ENCODE peak calls at places on chromosomes 5 and 9, in four cellular contexts. Z is naive thymus-derived CD4-positive, alpha-beta T cell; I is CD8-positive, alpha-beta memory T cell; B is IMR-90. Q is an unnamed sample.

GRCh38 chr5:96763012-96763411 is 44.7 kb downstream of the ERAP1 start:
- DNase-seq in Z (no peak), I (no peak), B (no peak), Q (no peak)

GRCh38 chr5:180340856-180341255 is 12.3 kb downstream of the GFPT2 start:
- DNase-seq in Z (no peak), I (no peak), B (peak; percentile 58), Q (no peak)

GRCh38 chr5:170986598-170986997 is 124.8 kb downstream of the RANBP17 start:
- DNase-seq in Z (no peak), I (no peak), B (peak; percentile 42), Q (peak; percentile 8)

GRCh38 chr9:107213080-107213479 is 70.0 kb upstream of the RAD23B start:
- DNase-seq in Z (no peak), I (no peak), B (no peak), Q (no peak)

GRCh38 chr5:79459626-79460025 is 54.3 kb downstream of the HOMER1 start:
- DNase-seq in Z (no peak), I (no peak), B (no peak), Q (no peak)

GRCh38 chr5:150078802-150079654 is 7.3 kb downstream of the CSF1R start:
- DNase-seq in Z (no peak), I (no peak), B (no peak), Q (no peak)

GRCh38 chr5:178118345-178118744 is 5.0 kb downstream of the N4BP3 start:
- DNase-seq in Z (no peak), I (no peak), B (no peak), Q (no peak)

GRCh38 chr5:112978836-112979235 is 2.2 kb downstream of the DCP2 start:
- DNase-seq in Z (no peak), I (no peak), B (no peak), Q (no peak)

GRCh38 chr9:92748233-92748497 is 16.5 kb downstream of the BICD2 start:
- DNase-seq in Z (no peak), I (no peak), B (no peak), Q (no peak)

GRCh38 chr5:168798065-168799023 is 219.2 kb upstream of the PANK3 start:
- DNase-seq in Z (no peak), I (no peak), B (no peak), Q (no peak)

GRCh38 chr5:178234753-178235599 is 2.4 kb upstream of the PHYKPL start:
- DNase-seq in Z (peak; percentile 71), I (peak; percentile 69), B (peak; percentile 41), Q (peak; percentile 75)

GRCh38 chr9:29691758-29692407 is 2118.6 kb upstream of the C9orf72 start:
- DNase-seq in Z (no peak), I (no peak), B (no peak), Q (peak; percentile 15)

GRCh38 chr5:139474815-139475791 is 4.3 kb downstream of the SMIM33 start:
- DNase-seq in Z (peak; percentile 48), I (no peak), B (peak; percentile 87), Q (peak; percentile 90)

GRCh38 chr9:79610019-79610760 is 38.4 kb downstream of the TLE4 start:
- DNase-seq in Z (no peak), I (no peak), B (peak; percentile 45), Q (no peak)

GRCh38 chr5:58648846-58649245 is 66.0 kb downstream of the RAB3C start:
- DNase-seq in Z (no peak), I (no peak), B (no peak), Q (no peak)

GRCh38 chr9:128419061-128419925 is 1.4 kb upstream of the CERCAM start:
- DNase-seq in Z (no peak), I (no peak), B (peak; percentile 30), Q (no peak)

GRCh38 chr5:134226441-134227192 is 744 bp upstream of the PPP2CA start:
- DNase-seq in Z (no peak), I (peak; percentile 78), B (peak; percentile 54), Q (no peak)

GRCh38 chr5:174327317-174327864 is 281.9 kb downstream of the NSG2 start:
- DNase-seq in Z (peak; percentile 5), I (no peak), B (peak; percentile 69), Q (peak; percentile 44)

GRCh38 chr5:82859439-82860140 is 217.6 kb downstream of the TMEM167A start:
- DNase-seq in Z (no peak), I (no peak), B (no peak), Q (no peak)

GRCh38 chr9:94945191-94946144 is 219.0 kb downstream of the AOPEP start:
- DNase-seq in Z (no peak), I (no peak), B (peak; percentile 96), Q (no peak)
- H3K4me3 ChIP-seq in Z (no peak overlapping the region), I (no peak overlapping the region), B (no peak overlapping the region), Q (no peak overlapping the region)

GRCh38 chr9:137221477-137222111 is 446 bp downstream of the RNF208 start:
- DNase-seq in Z (no peak), I (no peak), B (no peak), Q (no peak)
- H3K4me3 ChIP-seq in Z (no peak overlapping the region), I (no peak overlapping the region), B (peak overlapping the region; percentile 25), Q (peak overlapping the region; percentile 40)

GRCh38 chr9:137666505-137666809 is 47.7 kb downstream of the EHMT1 start:
- DNase-seq in Z (no peak), I (no peak), B (no peak), Q (no peak)

GRCh38 chr9:137666950-137667670 is 48.3 kb downstream of the EHMT1 start:
- DNase-seq in Z (no peak), I (no peak), B (no peak), Q (no peak)

GRCh38 chr9:137664676-137665075 is 45.9 kb downstream of the EHMT1 start:
- DNase-seq in Z (no peak), I (no peak), B (no peak), Q (no peak)

GRCh38 chr9:137665226-137665625 is 46.4 kb downstream of the EHMT1 start:
- DNase-seq in Z (no peak), I (no peak), B (no peak), Q (no peak)

GRCh38 chr9:137665697-137666504 is 47.1 kb downstream of the EHMT1 start:
- DNase-seq in Z (no peak), I (no peak), B (no peak), Q (no peak)
- H3K4me3 ChIP-seq in Z (no peak overlapping the region), I (no peak overlapping the region), B (no peak overlapping the region), Q (no peak overlapping the region)

GRCh38 chr9:69461488-69461887 is 136.5 kb downstream of the ENTREP1 start:
- DNase-seq in Z (no peak), I (no peak), B (no peak), Q (no peak)

GRCh38 chr9:69462394-69462793 is 137.4 kb downstream of the ENTREP1 start:
- DNase-seq in Z (no peak), I (no peak), B (no peak), Q (no peak)

GRCh38 chr9:69463497-69464068 is 138.6 kb downstream of the ENTREP1 start:
- DNase-seq in Z (no peak), I (no peak), B (no peak), Q (no peak)

GRCh38 chr9:69461084-69461483 is 136.1 kb downstream of the ENTREP1 start:
- DNase-seq in Z (no peak), I (no peak), B (no peak), Q (no peak)

DNA sequence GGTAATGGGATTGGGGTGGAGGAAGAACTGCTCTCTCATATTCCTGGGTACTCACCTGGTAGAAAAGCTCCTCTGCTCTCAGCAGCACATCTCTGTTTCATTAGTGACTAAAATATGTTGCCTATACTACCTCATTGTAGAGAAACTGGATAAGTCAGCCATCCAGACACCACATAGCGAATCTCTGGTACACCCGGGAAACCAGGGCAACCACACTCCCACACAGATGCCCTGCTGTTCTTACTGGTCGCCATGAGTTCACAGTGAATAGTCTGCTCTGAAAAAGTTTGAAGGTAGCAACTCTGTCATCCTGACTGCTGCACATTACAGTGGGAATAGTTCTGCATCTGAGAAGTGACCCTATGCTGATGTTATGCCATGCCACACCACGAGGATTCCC is 135.0 kb downstream of the ENTREP1 start:
- DNase-seq in Z (no peak), I (no peak), B (no peak), Q (no peak)
- H3K4me3 ChIP-seq in Z (no peak overlapping the region), I (no peak overlapping the region), B (no peak overlapping the region), Q (no peak overlapping the region)

DNA sequence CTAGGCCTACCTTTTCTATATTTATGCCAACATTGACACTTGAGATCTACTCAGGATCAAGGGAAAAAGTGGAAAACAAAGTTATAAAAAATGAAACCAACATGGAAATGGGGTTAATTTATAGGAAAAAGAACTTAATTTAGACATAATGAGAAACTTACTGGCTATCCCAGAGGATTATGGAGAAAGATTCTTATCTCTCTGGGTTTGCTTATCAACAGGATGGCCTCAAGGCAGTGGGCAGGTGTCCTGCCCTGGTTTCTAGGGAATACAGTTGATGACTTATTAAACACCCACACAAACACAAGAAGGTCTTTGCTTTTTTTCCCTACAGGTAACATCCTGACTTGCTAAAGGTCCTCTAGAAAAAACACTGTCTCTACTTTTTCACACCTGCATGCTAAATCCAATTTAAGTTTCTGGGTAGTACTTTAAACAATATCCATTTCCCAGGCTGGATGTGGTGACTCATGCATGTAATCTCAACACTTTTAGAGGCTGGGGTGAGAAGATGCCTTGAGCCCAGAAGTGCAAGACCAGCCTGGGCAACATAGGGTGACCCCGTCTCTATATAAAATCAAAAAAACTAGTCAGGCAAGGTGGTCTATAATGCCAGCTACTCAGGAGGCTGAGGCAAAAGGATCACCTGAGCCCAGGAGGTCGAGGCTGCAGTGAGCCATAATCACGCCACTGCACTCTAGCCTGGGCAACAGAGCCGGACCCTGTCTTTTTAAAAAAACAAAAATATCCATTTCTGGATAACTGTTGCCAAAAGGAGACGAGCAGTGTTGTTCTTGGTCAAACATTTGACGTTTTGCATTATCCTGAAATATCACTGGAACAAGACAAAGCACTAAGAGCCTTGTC is 6.6 kb upstream of the ZNF608 start:
- DNase-seq in Z (no peak), I (no peak), B (no peak), Q (no peak)
- H3K4me3 ChIP-seq in Z (no peak overlapping the region), I (no peak overlapping the region), B (no peak overlapping the region), Q (no peak overlapping the region)

GRCh38 chr9:35685506-35685905 is 4.2 kb downstream of the TPM2 start:
- DNase-seq in Z (no peak), I (no peak), B (no peak), Q (no peak)
- H3K4me3 ChIP-seq in Z (no peak overlapping the region), I (no peak overlapping the region), B (no peak overlapping the region), Q (no peak overlapping the region)

GRCh38 chr5:1111727-1112289 is at the start of gene SLC12A7:
- DNase-seq in Z (peak; percentile 54), I (peak; percentile 59), B (no peak), Q (no peak)

GRCh38 chr5:1110930-1111726 is 735 bp downstream of the SLC12A7 start:
- DNase-seq in Z (no peak), I (no peak), B (no peak), Q (no peak)

GRCh38 chr5:1108865-1109174 is 3.0 kb downstream of the SLC12A7 start:
- DNase-seq in Z (no peak), I (no peak), B (no peak), Q (no peak)

GRCh38 chr5:1109542-1110259 is 2.2 kb downstream of the SLC12A7 start:
- DNase-seq in Z (no peak), I (no peak), B (no peak), Q (no peak)

DNA sequence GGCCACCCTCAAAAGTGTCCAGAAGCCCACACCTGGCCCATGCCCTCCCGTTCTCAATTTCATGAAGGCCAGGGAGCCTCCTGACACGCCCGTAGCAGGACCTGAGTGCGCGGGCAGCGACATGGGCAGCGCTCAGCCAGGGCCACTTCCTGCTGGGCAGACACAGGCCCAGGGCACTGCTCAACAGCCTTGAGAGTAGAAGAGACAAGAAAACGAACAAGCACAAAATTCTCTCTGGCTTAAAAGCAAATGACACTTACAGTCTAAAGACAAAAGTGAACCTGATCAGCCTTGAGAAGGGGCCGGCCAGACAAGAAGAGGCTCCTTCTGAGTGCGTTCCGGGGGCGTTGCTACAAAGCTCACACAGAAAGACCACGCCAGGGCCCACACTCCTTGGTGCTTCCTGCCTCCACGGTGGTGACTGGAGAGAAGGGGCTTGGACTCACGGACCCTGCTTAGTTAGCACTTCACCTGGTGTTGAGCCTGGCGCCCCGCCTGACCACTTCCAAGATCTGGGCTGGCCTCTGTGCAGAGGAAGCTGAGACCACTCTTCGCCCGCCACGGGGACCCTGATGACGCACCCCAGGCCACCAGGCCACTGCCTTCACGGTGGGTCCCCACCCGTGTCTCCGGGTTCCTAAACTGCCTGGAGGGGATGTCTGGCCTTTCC is 1.5 kb downstream of the SLC12A7 start:
- DNase-seq in Z (peak; percentile 27), I (no peak), B (no peak), Q (no peak)
- H3K4me3 ChIP-seq in Z (peak overlapping the region; percentile 61), I (peak overlapping the region; percentile 77), B (peak overlapping the region; percentile 81), Q (peak overlapping the region; percentile 70)